ENCODE peak calls at places on chromosomes 7 and 10, in six cellular contexts. One of them, this sample, is unnamed.

GRCh38 chr7:46680147-46680546 is 759.1 kb upstream of the IGFBP3 start:
- DNase-seq in HCT116: no peak
- DNase-seq in K562: no peak
- DNase-seq in HepG2: no peak
- DNase-seq in H1: no peak
- DNase-seq in GM12878: no peak
- DNase-seq in this sample: no peak

GRCh38 chr10:101237080-101237817 is 8.0 kb upstream of the LBX1 start:
- DNase-seq in HCT116: no peak
- DNase-seq in K562: no peak
- DNase-seq in HepG2: no peak
- DNase-seq in H1: no peak
- DNase-seq in GM12878: no peak
- DNase-seq in this sample: no peak

GRCh38 chr10:17406036-17406834 is 48.2 kb downstream of the ST8SIA6 start:
- DNase-seq in HCT116: no peak
- DNase-seq in K562: no peak
- DNase-seq in HepG2: no peak
- DNase-seq in H1: no peak
- DNase-seq in GM12878: no peak
- DNase-seq in this sample: peak

GRCh38 chr10:125629758-125630376 is 53.1 kb downstream of the TEX36 start:
- DNase-seq in HCT116: peak
- DNase-seq in K562: peak
- DNase-seq in HepG2: peak
- DNase-seq in H1: no peak
- DNase-seq in GM12878: no peak
- DNase-seq in this sample: no peak

GRCh38 chr7:43041724-43042123 is 70.7 kb upstream of the HECW1 start:
- DNase-seq in HCT116: no peak
- DNase-seq in K562: no peak
- DNase-seq in HepG2: no peak
- DNase-seq in H1: no peak
- DNase-seq in GM12878: no peak
- DNase-seq in this sample: no peak

GRCh38 chr10:17227367-17228080 is 517 bp upstream of the VIM start:
- DNase-seq in HCT116: no peak
- DNase-seq in K562: no peak
- DNase-seq in HepG2: no peak
- DNase-seq in H1: no peak
- DNase-seq in GM12878: peak
- DNase-seq in this sample: no peak

GRCh38 chr7:33982425-33982786 is 77.1 kb downstream of the BMPER start:
- DNase-seq in HCT116: peak
- DNase-seq in K562: no peak
- DNase-seq in HepG2: no peak
- DNase-seq in H1: no peak
- DNase-seq in GM12878: no peak
- DNase-seq in this sample: no peak

GRCh38 chr10:10209152-10209551 is 808.5 kb upstream of the CELF2 start:
- DNase-seq in HCT116: no peak
- DNase-seq in K562: no peak
- DNase-seq in HepG2: no peak
- DNase-seq in H1: no peak
- DNase-seq in GM12878: no peak
- DNase-seq in this sample: no peak

GRCh38 chr10:3835770-3836169 is 50.8 kb upstream of the KLF6 start:
- DNase-seq in HCT116: no peak
- DNase-seq in K562: no peak
- DNase-seq in HepG2: no peak
- DNase-seq in H1: no peak
- DNase-seq in GM12878: no peak
- DNase-seq in this sample: no peak

GRCh38 chr7:23298141-23298851 is 843 bp upstream of the MALSU1 start:
- DNase-seq in HCT116: no peak
- DNase-seq in K562: no peak
- DNase-seq in HepG2: peak
- DNase-seq in H1: no peak
- DNase-seq in GM12878: no peak
- DNase-seq in this sample: no peak

GRCh38 chr10:34547283-34547682 is 267.8 kb downstream of the PARD3 start:
- DNase-seq in HCT116: no peak
- DNase-seq in K562: no peak
- DNase-seq in HepG2: no peak
- DNase-seq in H1: no peak
- DNase-seq in GM12878: no peak
- DNase-seq in this sample: no peak

GRCh38 chr7:97971990-97972943 is 17.7 kb downstream of the OCM2 start:
- DNase-seq in HCT116: peak
- DNase-seq in K562: peak
- DNase-seq in HepG2: peak
- DNase-seq in H1: peak
- DNase-seq in GM12878: peak
- DNase-seq in this sample: no peak

GRCh38 chr7:97973206-97973658 is 16.8 kb downstream of the OCM2 start:
- DNase-seq in HCT116: peak
- DNase-seq in K562: peak
- DNase-seq in HepG2: no peak
- DNase-seq in H1: peak
- DNase-seq in GM12878: no peak
- DNase-seq in this sample: no peak

GRCh38 chr7:97971120-97971989 is 18.6 kb downstream of the OCM2 start:
- DNase-seq in HCT116: no peak
- DNase-seq in K562: peak
- DNase-seq in HepG2: peak
- DNase-seq in H1: no peak
- DNase-seq in GM12878: peak
- DNase-seq in this sample: no peak
- TF ChIP-seq ZNF274 in HCT116: no peak
- TF ChIP-seq ZNF274 in K562: no peak
- TF ChIP-seq ZNF274 in HepG2: no peak
- TF ChIP-seq ZNF274 in H1: no peak
- TF ChIP-seq ZNF274 in GM12878: no peak
- TF ChIP-seq ZNF274 in this sample: no peak

GRCh38 chr10:114525368-114525949 is 121.2 kb upstream of the AFAP1L2 start:
- DNase-seq in HCT116: no peak
- DNase-seq in K562: no peak
- DNase-seq in HepG2: no peak
- DNase-seq in H1: no peak
- DNase-seq in GM12878: no peak
- DNase-seq in this sample: no peak
- H3K4me3 ChIP-seq in HCT116: peak
- H3K4me3 ChIP-seq in K562: no peak
- H3K4me3 ChIP-seq in HepG2: peak
- H3K4me3 ChIP-seq in H1: peak
- H3K4me3 ChIP-seq in GM12878: peak
- H3K4me3 ChIP-seq in this sample: peak

GRCh38 chr7:774161-775109 is 47.4 kb upstream of the PRKAR1B start:
- DNase-seq in HCT116: peak
- DNase-seq in K562: peak
- DNase-seq in HepG2: no peak
- DNase-seq in H1: peak
- DNase-seq in GM12878: no peak
- DNase-seq in this sample: peak
- TF ChIP-seq ZNF274 in HCT116: no peak
- TF ChIP-seq ZNF274 in K562: no peak
- TF ChIP-seq ZNF274 in HepG2: no peak
- TF ChIP-seq ZNF274 in H1: no peak
- TF ChIP-seq ZNF274 in GM12878: no peak
- TF ChIP-seq ZNF274 in this sample: no peak

GRCh38 chr10:13637303-13637856 is 50.6 kb downstream of the PRPF18 start:
- DNase-seq in HCT116: no peak
- DNase-seq in K562: no peak
- DNase-seq in HepG2: no peak
- DNase-seq in H1: no peak
- DNase-seq in GM12878: no peak
- DNase-seq in this sample: no peak
- H3K4me3 ChIP-seq in HCT116: no peak
- H3K4me3 ChIP-seq in K562: no peak
- H3K4me3 ChIP-seq in HepG2: no peak
- H3K4me3 ChIP-seq in H1: no peak
- H3K4me3 ChIP-seq in GM12878: no peak
- H3K4me3 ChIP-seq in this sample: no peak

DNA sequence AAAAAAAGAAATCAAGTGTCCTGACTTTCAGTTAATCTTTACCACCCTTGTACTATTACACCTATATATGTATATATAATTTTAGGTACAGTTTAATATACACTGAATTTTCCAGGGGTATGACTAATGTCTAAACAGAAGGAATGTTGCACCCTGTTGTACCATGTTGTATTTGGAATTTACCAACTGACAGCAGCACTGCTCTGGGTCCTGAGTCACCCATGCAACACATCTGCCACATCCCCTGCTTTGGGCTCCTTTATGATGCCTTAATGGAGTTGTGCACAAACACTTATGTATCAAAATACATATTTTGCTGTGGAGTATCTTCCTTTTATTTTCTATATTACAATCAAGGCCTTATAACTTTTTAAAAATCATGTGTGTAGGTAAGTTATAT is 21.2 kb downstream of the YAE1 start:
- DNase-seq in HCT116: no peak
- DNase-seq in K562: no peak
- DNase-seq in HepG2: no peak
- DNase-seq in H1: no peak
- DNase-seq in GM12878: no peak
- DNase-seq in this sample: no peak
- TF ChIP-seq ZNF274 in HCT116: no peak
- TF ChIP-seq ZNF274 in K562: no peak
- TF ChIP-seq ZNF274 in HepG2: no peak
- TF ChIP-seq ZNF274 in H1: no peak
- TF ChIP-seq ZNF274 in GM12878: no peak
- TF ChIP-seq ZNF274 in this sample: no peak

DNA sequence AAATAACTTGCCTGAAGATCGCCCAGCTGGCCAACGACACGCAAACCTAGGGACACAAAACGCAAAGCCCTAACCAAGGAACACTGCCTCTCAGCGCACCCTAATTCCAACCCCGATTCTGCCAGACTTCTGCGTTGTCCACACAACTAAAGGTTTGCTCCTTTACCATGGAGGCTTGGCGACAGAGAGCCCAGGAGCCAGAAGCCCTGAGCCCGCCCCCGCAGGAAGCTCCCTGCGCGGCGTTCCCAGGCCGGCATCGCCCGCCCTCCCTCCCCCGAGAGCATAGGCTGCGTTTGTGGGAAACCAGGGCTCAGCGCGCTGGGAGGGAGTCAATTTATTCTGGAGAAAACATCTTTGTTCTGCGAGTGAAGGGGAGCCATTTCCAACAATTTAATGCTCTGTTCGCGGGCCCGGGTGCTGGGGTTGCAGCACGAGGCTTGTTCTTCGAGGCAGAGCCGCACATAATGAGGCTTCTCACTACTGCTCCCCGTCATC is 103.9 kb downstream of the GRID1 start:
- DNase-seq in HCT116: no peak
- DNase-seq in K562: peak
- DNase-seq in HepG2: no peak
- DNase-seq in H1: peak
- DNase-seq in GM12878: no peak
- DNase-seq in this sample: no peak
- H3K4me3 ChIP-seq in HCT116: no peak
- H3K4me3 ChIP-seq in K562: no peak
- H3K4me3 ChIP-seq in HepG2: no peak
- H3K4me3 ChIP-seq in H1: no peak
- H3K4me3 ChIP-seq in GM12878: no peak
- H3K4me3 ChIP-seq in this sample: no peak

GRCh38 chr7:29852457-29852856 is 46.1 kb downstream of the WIPF3 start:
- DNase-seq in HCT116: no peak
- DNase-seq in K562: no peak
- DNase-seq in HepG2: no peak
- DNase-seq in H1: no peak
- DNase-seq in GM12878: no peak
- DNase-seq in this sample: no peak

GRCh38 chr7:29853775-29854174 is 47.5 kb downstream of the WIPF3 start:
- DNase-seq in HCT116: no peak
- DNase-seq in K562: no peak
- DNase-seq in HepG2: no peak
- DNase-seq in H1: no peak
- DNase-seq in GM12878: no peak
- DNase-seq in this sample: no peak

GRCh38 chr7:29853072-29853471 is 46.8 kb downstream of the WIPF3 start:
- DNase-seq in HCT116: no peak
- DNase-seq in K562: no peak
- DNase-seq in HepG2: no peak
- DNase-seq in H1: no peak
- DNase-seq in GM12878: no peak
- DNase-seq in this sample: no peak

GRCh38 chr7:29848941-29849340 is 42.6 kb downstream of the WIPF3 start:
- DNase-seq in HCT116: no peak
- DNase-seq in K562: no peak
- DNase-seq in HepG2: no peak
- DNase-seq in H1: no peak
- DNase-seq in GM12878: no peak
- DNase-seq in this sample: no peak

DNA sequence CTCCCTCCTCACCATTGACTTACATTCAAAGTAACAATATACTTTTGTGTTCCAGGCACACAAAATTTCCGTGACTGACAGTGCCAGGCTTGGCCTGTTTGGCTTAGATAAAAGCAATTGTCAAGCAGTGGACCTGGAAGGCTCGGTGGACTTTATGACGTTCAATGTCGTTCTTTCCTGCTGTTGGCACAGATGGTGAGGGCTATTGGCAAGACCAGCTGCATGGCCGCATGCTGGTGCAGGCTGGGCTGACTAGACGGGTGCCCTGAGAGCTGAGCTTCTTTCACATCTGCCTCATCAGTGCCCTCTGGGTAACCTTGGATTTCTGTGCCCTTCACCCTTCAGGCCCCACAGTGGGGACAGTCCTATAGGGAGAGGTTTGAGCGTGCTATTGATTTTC is 45.2 kb downstream of the WIPF3 start:
- DNase-seq in HCT116: no peak
- DNase-seq in K562: no peak
- DNase-seq in HepG2: no peak
- DNase-seq in H1: no peak
- DNase-seq in GM12878: no peak
- DNase-seq in this sample: no peak
- TF ChIP-seq ZNF274 in HCT116: no peak
- TF ChIP-seq ZNF274 in K562: no peak
- TF ChIP-seq ZNF274 in HepG2: no peak
- TF ChIP-seq ZNF274 in H1: no peak
- TF ChIP-seq ZNF274 in GM12878: no peak
- TF ChIP-seq ZNF274 in this sample: no peak